ENCODE peak calls at places on chromosomes 13 and 19, in five cellular contexts. B, V, W, I and K are unnamed samples.
A peak's percentile ranks its signal among the peaks of the same experiment; 100 is the strongest.

GRCh38 chr19:5309438-5310204 is 31.0 kb downstream of the PTPRS start:
- DNase-seq in W (no peak), I (no peak), V (no peak), B (no peak), K (peak; percentile 40)

GRCh38 chr13:114012921-114013320 is 39.0 kb upstream of the C13orf46 start:
- DNase-seq in B (no peak), W (no peak), I (no peak), V (no peak), K (no peak)

GRCh38 chr13:112722433-112723250 is 32.8 kb downstream of the ATP11A start:
- DNase-seq in V (peak; percentile 87), W (no peak), I (peak; percentile 80), B (peak; percentile 81), K (peak; percentile 94)

GRCh38 chr19:31784631-31785237 is 435.5 kb upstream of the TSHZ3 start:
- DNase-seq in V (no peak), I (no peak), W (no peak), B (no peak), K (no peak)

GRCh38 chr19:41944336-41944735 is 14.8 kb downstream of the RABAC1 start:
- DNase-seq in I (no peak), B (no peak), V (no peak), W (no peak), K (no peak)

GRCh38 chr19:45206328-45206727 is 27.7 kb downstream of the BLOC1S3 start:
- DNase-seq in I (no peak), B (no peak), W (no peak), V (no peak), K (no peak)

GRCh38 chr19:50415661-50416033 is 3.1 kb upstream of the SPIB start:
- DNase-seq in I (no peak), V (no peak), B (peak; percentile 80), W (no peak), K (no peak)

GRCh38 chr13:36067619-36068456 is 63.3 kb downstream of the DCLK1 start:
- DNase-seq in W (peak; percentile 80), B (no peak), V (no peak), I (no peak), K (peak; percentile 61)

GRCh38 chr19:6663236-6664187 is 6.4 kb downstream of the TNFSF14 start:
- DNase-seq in I (no peak), B (no peak), W (peak; percentile 14), V (no peak), K (no peak)

GRCh38 chr19:42028304-42029216 is 34.5 kb upstream of the ATP1A3 start:
- DNase-seq in I (no peak), V (no peak), B (no peak), W (peak; percentile 53), K (peak; percentile 80)

GRCh38 chr13:34161829-34162544 is 344.0 kb downstream of the RFC3 start:
- DNase-seq in V (peak; percentile 33), W (peak; percentile 53), B (no peak), I (peak; percentile 6), K (peak; percentile 55)

GRCh38 chr13:101829484-101829883 is 377.0 kb downstream of the ITGBL1 start:
- DNase-seq in I (no peak), V (no peak), W (no peak), B (no peak), K (no peak)

GRCh38 chr19:45468803-45469131 is 971 bp downstream of the FOSB start:
- DNase-seq in I (no peak), V (no peak), B (no peak), W (no peak), K (no peak)

GRCh38 chr19:28235606-28236125 is 977.3 kb downstream of the UQCRFS1 start:
- DNase-seq in I (no peak), V (no peak), B (no peak), W (no peak), K (peak; percentile 6)

DNA sequence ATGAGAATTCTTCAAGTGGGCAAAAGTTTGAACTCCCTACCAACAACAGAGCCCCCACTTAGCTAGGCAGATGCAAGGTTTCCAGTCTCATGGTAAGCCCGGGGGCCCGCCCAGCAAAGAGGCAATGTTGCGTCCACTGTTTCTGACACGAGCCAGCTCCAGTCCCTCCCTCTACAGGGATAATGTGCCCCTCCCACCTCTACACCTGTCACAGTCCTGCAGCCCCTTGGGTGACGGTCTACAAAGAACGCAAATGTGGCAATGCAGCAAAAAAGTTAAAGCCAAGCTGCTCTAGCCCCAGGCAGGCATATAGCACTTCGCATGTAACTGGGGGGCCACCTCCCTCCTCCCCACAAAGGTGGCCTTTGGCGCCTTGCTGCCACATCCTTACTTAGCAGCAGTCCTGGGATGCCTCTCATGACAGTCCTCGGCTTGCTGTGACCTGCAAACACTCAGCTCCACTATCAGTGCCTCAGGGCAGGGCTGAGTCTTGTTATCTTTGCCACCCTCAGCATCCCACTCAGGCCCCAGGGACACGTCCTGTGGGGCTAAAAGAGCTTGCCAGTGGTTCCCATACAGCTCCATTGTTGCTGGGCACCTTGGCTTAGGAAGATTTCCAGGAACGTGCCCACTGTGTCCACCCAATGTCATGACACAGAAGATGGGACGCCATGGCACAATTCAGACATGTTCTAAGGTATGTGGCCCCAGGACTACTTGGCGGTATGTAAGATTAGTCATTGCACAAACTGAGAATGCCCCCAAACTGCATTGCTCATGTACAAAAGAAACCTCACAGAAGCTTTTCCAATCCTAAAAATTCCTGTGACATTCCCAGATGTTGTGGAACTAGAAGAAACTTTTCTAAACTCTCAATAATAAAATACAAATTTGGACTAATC is 16.4 kb downstream of the DOCK9 start:
- DNase-seq in I (no peak), B (no peak), V (no peak), W (no peak), K (no peak)
- H3K36me3 ChIP-seq in I (no peaks in the 10 kb centered on the region), B (no peaks in the 10 kb centered on the region), V (no peaks in the 10 kb centered on the region), W (no peaks in the 10 kb centered on the region), K (no peaks in the 10 kb centered on the region)

DNA sequence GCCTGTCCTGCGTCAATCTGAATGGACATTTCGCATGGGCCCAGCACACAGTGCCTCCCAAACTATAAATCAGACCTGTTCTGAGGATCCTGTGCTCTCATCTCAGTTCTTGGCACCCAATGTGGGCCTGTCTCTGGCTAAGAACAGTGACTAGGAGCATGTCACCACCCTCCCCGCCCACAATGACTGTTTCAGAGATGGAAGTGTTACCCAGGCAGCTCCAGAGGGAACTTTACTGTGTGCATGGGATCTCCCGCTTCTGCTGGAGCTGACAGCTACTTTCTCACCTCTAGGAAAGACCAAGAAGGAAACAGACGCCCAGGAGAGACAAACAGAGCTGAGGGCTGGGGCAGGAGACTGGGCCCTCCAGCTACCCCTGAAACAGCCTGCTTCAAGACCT is 45.0 kb downstream of the KCTD15 start:
- DNase-seq in I (no peak), V (no peak), B (peak; percentile 23), W (no peak), K (no peak)
- H3K4me3 ChIP-seq in I (no peak overlapping the region), V (no peak overlapping the region), B (no peak overlapping the region), W (no peak overlapping the region), K (no peak overlapping the region)

DNA sequence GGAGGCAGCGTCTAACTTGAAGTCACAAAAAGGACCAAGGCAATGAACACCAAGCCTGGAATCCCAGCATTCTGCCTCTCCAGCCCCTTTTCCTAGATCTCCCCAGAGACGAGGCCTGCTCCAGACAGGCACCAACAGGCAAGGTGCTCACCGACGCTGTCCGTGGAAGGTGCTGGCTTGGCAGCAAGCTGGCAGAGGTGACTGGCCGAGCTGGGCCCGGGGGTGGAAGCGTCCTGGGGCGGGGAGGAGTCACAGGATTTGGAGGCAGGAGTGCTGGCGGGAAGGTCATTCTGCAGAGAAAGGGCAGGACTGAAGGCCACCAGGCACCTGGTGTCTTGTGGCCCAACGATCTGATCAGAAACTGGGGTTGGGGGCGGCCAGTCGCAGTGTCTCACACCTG is 18.2 kb downstream of the TLE2 start:
- DNase-seq in V (no peak), I (no peak), B (no peak), W (no peak), K (no peak)
- H3K36me3 ChIP-seq in V (no peaks in the 10 kb centered on the region), I (peaks cover 18% of the 10 kb centered on the region), B (peaks cover 28% of the 10 kb centered on the region), W (no peaks in the 10 kb centered on the region), K (no peaks in the 10 kb centered on the region)

GRCh38 chr13:98201178-98201577 is 24.1 kb upstream of the RNF113B start:
- DNase-seq in B (no peak), V (no peak), W (no peak), I (no peak), K (no peak)

GRCh38 chr13:98202026-98202425 is 25.0 kb upstream of the RNF113B start:
- DNase-seq in V (no peak), I (peak; percentile 57), B (no peak), W (no peak), K (no peak)

GRCh38 chr13:98200211-98200878 is 23.3 kb upstream of the RNF113B start:
- DNase-seq in V (no peak), I (no peak), W (no peak), B (no peak), K (peak; percentile 58)

GRCh38 chr13:98198683-98199082 is 21.6 kb upstream of the RNF113B start:
- DNase-seq in V (no peak), I (no peak), W (no peak), B (no peak), K (no peak)

DNA sequence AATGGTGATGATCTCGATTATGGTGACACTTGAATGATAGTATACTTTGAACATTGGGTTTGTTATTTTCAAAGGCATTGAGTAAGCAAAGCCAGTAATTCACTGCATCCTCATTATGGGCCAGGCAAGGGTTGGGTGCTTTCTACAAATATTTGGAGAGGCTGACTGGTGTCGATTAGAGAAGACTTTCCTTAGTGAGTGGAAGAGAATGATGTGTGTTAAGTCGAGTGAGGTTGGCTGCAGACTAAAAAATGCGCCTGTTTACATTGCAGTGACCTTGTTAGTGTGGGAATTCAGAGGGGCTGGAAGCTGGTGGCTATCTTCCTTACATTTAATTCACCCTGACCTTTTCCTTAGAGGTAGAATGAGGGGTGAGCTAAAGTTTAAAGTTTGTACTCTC is 22.4 kb upstream of the RNF113B start:
- DNase-seq in I (no peak), W (no peak), B (no peak), V (no peak), K (peak; percentile 61)
- H3K4me3 ChIP-seq in I (no peak overlapping the region), W (no peak overlapping the region), B (no peak overlapping the region), V (no peak overlapping the region), K (no peak overlapping the region)

GRCh38 chr13:48042889-48043288 is 5.4 kb downstream of the NUDT15 start:
- DNase-seq in W (no peak), B (no peak), I (no peak), V (no peak), K (no peak)
- H3K36me3 ChIP-seq in W (peaks cover 28% of the 10 kb centered on the region), B (peaks cover 16% of the 10 kb centered on the region), I (peaks cover 6% of the 10 kb centered on the region), V (no peaks in the 10 kb centered on the region), K (peaks cover 4% of the 10 kb centered on the region)

DNA sequence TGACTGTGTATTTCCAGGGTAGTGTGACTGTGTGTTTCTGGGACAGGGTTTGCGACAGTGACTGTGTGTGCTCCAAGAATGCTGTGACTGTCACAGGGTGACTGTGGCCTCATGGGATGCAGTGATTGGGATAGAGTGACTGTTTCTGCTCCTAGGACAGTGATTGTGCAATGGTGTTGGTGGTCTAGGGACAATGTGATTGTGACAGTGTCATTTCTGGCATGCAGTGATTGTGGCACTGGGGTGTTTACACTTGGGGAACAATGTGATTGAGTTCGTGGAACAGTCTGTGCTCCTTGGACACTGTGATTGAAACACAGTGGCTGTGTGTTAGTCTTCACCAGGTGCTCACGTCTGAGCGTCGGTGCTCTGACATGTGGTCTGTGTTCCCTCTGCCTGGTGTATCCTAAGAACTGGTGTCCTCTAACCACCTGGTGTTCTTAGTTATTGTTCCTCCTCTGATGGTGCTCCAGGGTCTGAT is 1.7 kb downstream of the PDE4A start:
- DNase-seq in I (no peak), V (peak; percentile 2), W (peak; percentile 53), B (no peak), K (no peak)
- H3K4me3 ChIP-seq in I (no peak overlapping the region), V (no peak overlapping the region), W (peak overlapping the region; percentile 83), B (no peak overlapping the region), K (no peak overlapping the region)